ENCODE peak calls at places on chromosomes 2 and 18, in five cellular contexts. B, C, L, A and F are unnamed samples.
A peak's percentile ranks its signal among the peaks of the same experiment; 100 is the strongest.

GRCh38 chr2:24225883-24226282 is 51.0 kb downstream of the FAM228A start:
- DNase-seq in L (no peak), A (no peak), B (no peak), C (no peak), F (no peak)

GRCh38 chr18:43129946-43130523 is 14.6 kb upstream of the RIT2 start:
- DNase-seq in C (no peak), L (no peak), A (peak; percentile 3), B (no peak), F (no peak)

GRCh38 chr2:145593991-145594702 is 1074.2 kb upstream of the ZEB2 start:
- DNase-seq in A (peak; percentile 70), B (peak; percentile 45), C (no peak), L (no peak), F (no peak)

GRCh38 chr2:105114551-105114950 is 76.7 kb downstream of the MRPS9 start:
- DNase-seq in C (peak; percentile 75), L (no peak), B (peak; percentile 70), A (peak; percentile 26), F (no peak)

GRCh38 chr2:108217211-108217610 is 22.6 kb upstream of the SULT1C3 start:
- DNase-seq in C (no peak), B (no peak), A (no peak), L (no peak), F (no peak)

GRCh38 chr2:231034291-231034882 is 2.9 kb upstream of the C2orf72 start:
- DNase-seq in B (no peak), L (no peak), A (no peak), C (no peak), F (no peak)

GRCh38 chr18:48802543-48803428 is 148.0 kb downstream of the SMAD7 start:
- DNase-seq in C (no peak), B (no peak), L (no peak), A (no peak), F (no peak)

GRCh38 chr2:144374163-144374661 is 145.7 kb downstream of the ZEB2 start:
- DNase-seq in B (no peak), L (no peak), C (peak; percentile 28), A (no peak), F (no peak)

GRCh38 chr18:7317804-7318231 is 86.9 kb downstream of the LRRC30 start:
- DNase-seq in B (no peak), C (no peak), L (no peak), A (no peak), F (no peak)

GRCh38 chr2:216429403-216429802 is 17.1 kb downstream of the SMARCAL1 start:
- DNase-seq in B (no peak), A (no peak), L (no peak), C (no peak), F (no peak)

GRCh38 chr2:67240507-67240906 is 156.6 kb upstream of the ETAA1 start:
- DNase-seq in B (no peak), A (no peak), L (no peak), C (no peak), F (no peak)

GRCh38 chr2:73894877-73895276 is 2.1 kb downstream of the ACTG2 start:
- DNase-seq in B (no peak), L (no peak), A (no peak), C (no peak), F (no peak)

GRCh38 chr2:111028720-111029119 is 92.0 kb upstream of the BCL2L11 start:
- DNase-seq in L (no peak), C (no peak), A (no peak), B (peak; percentile 63), F (no peak)

GRCh38 chr2:38057651-38058410 is 18.1 kb downstream of the CYP1B1 start:
- DNase-seq in C (no peak), L (no peak), A (no peak), B (no peak), F (no peak)

GRCh38 chr18:74182335-74182734 is 34.0 kb downstream of the TIMM21 start:
- DNase-seq in C (no peak), A (no peak), B (no peak), L (no peak), F (no peak)

GRCh38 chr18:60861575-60861974 is 471.7 kb upstream of the CDH20 start:
- DNase-seq in C (no peak), L (no peak), B (no peak), A (no peak), F (no peak)